ENCODE peak calls at places on chromosomes 16 and 17, in eight cellular contexts. I, B, G, D, O, K, H and Z are unnamed samples.

GRCh38 chr16:79154081-79154480 is 446.5 kb downstream of the MAF start:
- DNase-seq in D (no peak), B (no peak), I (no peak), K (no peak), H (no peak), G (no peak), O (no peak), Z (no peak)

GRCh38 chr17:14903810-14904209 is 361.3 kb downstream of the PMP22 start:
- DNase-seq in I (no peak), G (no peak), O (no peak), B (no peak), H (no peak), D (no peak), K (no peak), Z (no peak)

GRCh38 chr16:64242510-64242909 is 879.4 kb downstream of the CDH11 start:
- DNase-seq in H (no peak), K (no peak), O (no peak), I (no peak), B (no peak), G (no peak), D (no peak), Z (no peak)

GRCh38 chr17:79859676-79860615 is 20.7 kb upstream of the CBX4 start:
- DNase-seq in H (no peak), I (no peak), B (no peak), K (no peak), D (no peak), G (no peak), O (no peak), Z (no peak)

GRCh38 chr17:10071141-10071540 is 127.3 kb downstream of the GAS7 start:
- DNase-seq in O (no peak), K (no peak), G (no peak), D (no peak), B (no peak), H (no peak), I (no peak), Z (no peak)

GRCh38 chr16:79270011-79270410 is 330.5 kb downstream of the MAF start:
- DNase-seq in K (no peak), G (no peak), D (no peak), I (no peak), O (no peak), B (no peak), H (no peak), Z (no peak)

GRCh38 chr17:74198694-74199093 is 4.8 kb upstream of the RPL38 start:
- DNase-seq in H (no peak), K (no peak), B (no peak), D (no peak), O (no peak), G (no peak), I (no peak), Z (no peak)

GRCh38 chr17:42337442-42337841 is 49.1 kb downstream of the STAT5A start:
- DNase-seq in O (no peak), H (no peak), D (peak; percentile 70), I (no peak), B (no peak), G (no peak), K (peak; percentile 78), Z (no peak)

GRCh38 chr17:55635253-55635766 is 87.4 kb downstream of the TMEM100 start:
- DNase-seq in K (no peak), H (no peak), D (no peak), G (no peak), B (no peak), I (no peak), O (no peak), Z (no peak)

GRCh38 chr16:52567193-52567592 is 20.2 kb upstream of the TOX3 start:
- DNase-seq in O (no peak), B (no peak), G (no peak), I (no peak), K (no peak), H (no peak), D (no peak), Z (no peak)

GRCh38 chr17:4631836-4632582 is 9.5 kb downstream of the ALOX15 start:
- DNase-seq in G (no peak), I (no peak), K (no peak), D (no peak), O (no peak), B (no peak), H (peak; percentile 15), Z (no peak)

GRCh38 chr16:70684146-70685060 is 1.4 kb downstream of the MTSS2 start:
- DNase-seq in K (no peak), G (no peak), H (no peak), D (no peak), B (no peak), I (no peak), O (no peak), Z (no peak)

GRCh38 chr16:75311383-75311938 is 60.0 kb upstream of the BCAR1 start:
- DNase-seq in G (no peak), O (no peak), I (no peak), D (no peak), B (no peak), K (no peak), H (no peak), Z (no peak)

DNA sequence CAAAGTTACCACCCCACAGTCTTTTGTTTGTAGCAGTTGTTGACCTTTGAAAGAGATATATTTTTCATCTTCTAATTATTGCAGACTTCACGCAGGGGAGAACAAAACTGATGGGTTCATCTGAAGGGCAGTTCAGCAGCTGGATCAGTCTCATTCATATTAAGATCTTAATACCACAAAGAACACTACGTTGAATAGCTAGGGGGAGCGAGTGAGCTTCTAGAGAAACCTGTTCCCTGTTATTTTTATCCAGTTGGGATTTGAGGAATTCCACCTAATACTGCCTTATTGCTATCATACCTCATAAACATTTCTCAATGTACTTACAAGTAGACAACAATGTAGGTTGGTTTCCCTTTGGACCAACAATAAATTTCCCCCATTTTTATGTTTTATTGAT is 306.1 kb upstream of the KIF2B start:
- DNase-seq in I (no peak), K (no peak), D (no peak), B (no peak), O (no peak), G (no peak), H (no peak), Z (no peak)
- TF ChIP-seq CTCF in I (no peak), K (no peak), D (no peak), B (no peak), O (no peak), G (no peak), H (no peak), Z (no peak)

DNA sequence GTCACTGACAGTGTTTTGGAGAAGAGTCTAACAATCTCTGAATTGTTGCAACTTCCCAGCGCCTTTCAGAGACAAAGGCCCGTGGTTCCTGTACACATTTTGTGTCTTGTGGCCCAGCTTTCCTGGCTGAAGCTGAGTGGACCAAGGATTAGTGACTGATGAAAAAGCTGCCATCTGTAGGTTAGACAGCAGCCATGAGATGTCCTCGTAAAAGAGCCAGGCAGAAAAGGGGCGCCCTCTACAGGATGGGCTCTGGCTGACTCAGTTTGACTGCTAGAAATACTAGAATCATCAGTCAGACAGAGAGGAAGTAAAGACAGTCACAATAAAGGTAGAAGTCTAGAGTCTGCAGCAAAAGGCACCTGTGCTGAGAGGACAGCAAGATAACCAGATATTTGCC is 26.5 kb upstream of the NF1 start:
- DNase-seq in O (peak; percentile 37), B (no peak), D (peak; percentile 27), I (peak; percentile 60), H (peak; percentile 58), K (peak; percentile 46), G (no peak), Z (no peak)
- TF ChIP-seq CTCF in O (no peak), B (no peak), D (peak; percentile 45), I (peak; percentile 43), H (peak; percentile 28), K (peak; percentile 53), G (no peak), Z (no peak)

GRCh38 chr17:21134559-21134958 is 7.8 kb downstream of the DHRS7B start:
- DNase-seq in I (no peak), H (no peak), G (no peak), D (no peak), K (no peak), O (no peak), B (no peak), Z (no peak)

GRCh38 chr17:21127508-21128077 is 829 bp downstream of the DHRS7B start:
- DNase-seq in D (no peak), G (no peak), H (no peak), B (no peak), I (no peak), O (no peak), K (no peak), Z (no peak)

GRCh38 chr17:21131090-21131616 is 4.4 kb downstream of the DHRS7B start:
- DNase-seq in I (no peak), D (no peak), O (no peak), G (no peak), K (no peak), B (no peak), H (no peak), Z (no peak)

GRCh38 chr17:21129023-21129681 is 2.4 kb downstream of the DHRS7B start:
- DNase-seq in H (no peak), K (no peak), G (peak; percentile 24), I (peak; percentile 34), D (no peak), O (peak; percentile 35), B (no peak), Z (no peak)

DNA sequence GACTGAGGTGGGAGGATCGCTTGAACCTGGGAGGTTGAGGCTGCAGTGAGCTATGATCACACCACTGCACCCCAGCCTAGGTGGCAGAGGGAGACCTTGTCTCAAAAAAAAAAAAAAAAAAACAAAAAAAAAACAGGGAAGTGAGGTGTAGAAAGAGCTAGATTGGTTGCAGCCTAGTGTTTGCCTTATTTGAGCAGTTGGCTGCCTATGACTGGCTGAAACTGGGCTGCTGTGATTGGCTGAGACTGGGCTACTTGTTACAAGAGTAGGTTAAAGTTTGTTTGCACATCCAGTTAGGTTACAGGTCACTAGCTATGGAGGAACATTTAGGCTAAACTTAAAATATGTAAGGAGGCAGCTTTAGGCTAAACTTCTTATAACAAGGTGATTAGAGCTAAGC is 5.7 kb downstream of the DHRS7B start:
- DNase-seq in G (no peak), D (no peak), K (no peak), I (no peak), B (no peak), O (no peak), H (no peak), Z (no peak)
- TF ChIP-seq CTCF in G (no peak), D (no peak), K (no peak), I (no peak), B (no peak), O (no peak), H (no peak), Z (no peak)

GRCh38 chr17:47899643-47900042 is 3.6 kb downstream of the SP2 start:
- DNase-seq in K (no peak), D (no peak), B (no peak), H (no peak), I (no peak), O (no peak), G (no peak), Z (no peak)
- TF ChIP-seq CTCF in K (no peak), D (no peak), B (no peak), H (no peak), I (no peak), O (no peak), G (no peak), Z (no peak)

GRCh38 chr16:28974007-28974436 is 556 bp upstream of the SPNS1 start:
- DNase-seq in O (peak; percentile 50), B (no peak), I (peak; percentile 76), H (no peak), K (no peak), D (peak; percentile 29), G (no peak), Z (no peak)
- TF ChIP-seq CTCF in O (peak; percentile 55), B (no peak), I (peak; percentile 10), H (peak; percentile 54), K (peak; percentile 54), D (no peak), G (no peak), Z (no peak)